ENCODE peak calls at places on chromosomes 1 and 21, in six cellular contexts. One of them, this sample, is unnamed.

GRCh38 chr1:93200714-93201113 is 20.2 kb downstream of the CCDC18 start:
- DNase-seq in endothelial cell: no peak
- DNase-seq in fibroblast of mammary gland: no peak
- DNase-seq in AG09319: no peak
- DNase-seq in AG10803: no peak
- DNase-seq in psoas muscle: no peak
- DNase-seq in this sample: no peak

GRCh38 chr1:221239911-221240310 is 360.7 kb downstream of the HLX start:
- DNase-seq in psoas muscle: no peak
- DNase-seq in AG10803: no peak
- DNase-seq in AG09319: no peak
- DNase-seq in fibroblast of mammary gland: peak; percentile 51
- DNase-seq in endothelial cell: no peak
- DNase-seq in this sample: no peak

GRCh38 chr1:28199328-28200233 is 23.1 kb upstream of the PTAFR start:
- DNase-seq in psoas muscle: no peak
- DNase-seq in endothelial cell: no peak
- DNase-seq in fibroblast of mammary gland: no peak
- DNase-seq in AG09319: no peak
- DNase-seq in AG10803: no peak
- DNase-seq in this sample: no peak

GRCh38 chr1:179754031-179754624 is 11.0 kb downstream of the FAM163A start:
- DNase-seq in psoas muscle: no peak
- DNase-seq in endothelial cell: no peak
- DNase-seq in AG09319: peak; percentile 18
- DNase-seq in AG10803: peak; percentile 74
- DNase-seq in fibroblast of mammary gland: peak; percentile 73
- DNase-seq in this sample: no peak

GRCh38 chr1:67535474-67535873 is 105.3 kb upstream of the SERBP1 start:
- DNase-seq in AG10803: peak; percentile 89
- DNase-seq in AG09319: peak; percentile 78
- DNase-seq in psoas muscle: peak; percentile 77
- DNase-seq in endothelial cell: peak; percentile 85
- DNase-seq in fibroblast of mammary gland: peak; percentile 85
- DNase-seq in this sample: peak; percentile 67

GRCh38 chr1:51686450-51686849 is 69.6 kb downstream of the OSBPL9 start:
- DNase-seq in AG10803: peak; percentile 16
- DNase-seq in fibroblast of mammary gland: peak; percentile 85
- DNase-seq in psoas muscle: no peak
- DNase-seq in AG09319: no peak
- DNase-seq in endothelial cell: no peak
- DNase-seq in this sample: no peak

GRCh38 chr1:228009116-228009827 is 2.5 kb downstream of the WNT3A start:
- DNase-seq in fibroblast of mammary gland: no peak
- DNase-seq in psoas muscle: no peak
- DNase-seq in AG09319: no peak
- DNase-seq in endothelial cell: no peak
- DNase-seq in AG10803: no peak
- DNase-seq in this sample: no peak

GRCh38 chr21:44067011-44067839 is 40.0 kb upstream of the PWP2 start:
- DNase-seq in fibroblast of mammary gland: peak; percentile 29
- DNase-seq in AG09319: no peak
- DNase-seq in psoas muscle: no peak
- DNase-seq in AG10803: no peak
- DNase-seq in endothelial cell: no peak
- DNase-seq in this sample: no peak

GRCh38 chr1:181778630-181779285 is 282.8 kb downstream of the ZNF648 start:
- DNase-seq in fibroblast of mammary gland: no peak
- DNase-seq in endothelial cell: no peak
- DNase-seq in AG10803: no peak
- DNase-seq in AG09319: no peak
- DNase-seq in psoas muscle: no peak
- DNase-seq in this sample: no peak

GRCh38 chr1:61519631-61520030 is 205.3 kb downstream of the TM2D1 start:
- DNase-seq in AG10803: no peak
- DNase-seq in psoas muscle: no peak
- DNase-seq in endothelial cell: no peak
- DNase-seq in fibroblast of mammary gland: no peak
- DNase-seq in AG09319: no peak
- DNase-seq in this sample: no peak

GRCh38 chr1:153344718-153345025 is 4.0 kb downstream of the PGLYRP4 start:
- DNase-seq in AG10803: no peak
- DNase-seq in psoas muscle: no peak
- DNase-seq in endothelial cell: no peak
- DNase-seq in AG09319: no peak
- DNase-seq in fibroblast of mammary gland: no peak
- DNase-seq in this sample: peak; percentile 1

GRCh38 chr1:172006660-172007059 is 165.4 kb downstream of the DNM3 start:
- DNase-seq in AG10803: no peak
- DNase-seq in AG09319: no peak
- DNase-seq in endothelial cell: no peak
- DNase-seq in fibroblast of mammary gland: no peak
- DNase-seq in psoas muscle: no peak
- DNase-seq in this sample: no peak

GRCh38 chr1:11806307-11806936 is 431 bp downstream of the CLCN6 start:
- DNase-seq in AG10803: peak; percentile 57
- DNase-seq in endothelial cell: no peak
- DNase-seq in fibroblast of mammary gland: peak; percentile 49
- DNase-seq in psoas muscle: no peak
- DNase-seq in AG09319: no peak
- DNase-seq in this sample: no peak

GRCh38 chr1:11807087-11807486 is 1.1 kb downstream of the CLCN6 start:
- DNase-seq in AG09319: no peak
- DNase-seq in psoas muscle: no peak
- DNase-seq in fibroblast of mammary gland: peak; percentile 17
- DNase-seq in endothelial cell: no peak
- DNase-seq in AG10803: no peak
- DNase-seq in this sample: no peak

GRCh38 chr1:11802973-11803885 is 2.5 kb downstream of the MTHFR start:
- DNase-seq in fibroblast of mammary gland: peak; percentile 98
- DNase-seq in endothelial cell: peak; percentile 71
- DNase-seq in AG09319: peak; percentile 95
- DNase-seq in AG10803: peak; percentile 96
- DNase-seq in psoas muscle: peak; percentile 92
- DNase-seq in this sample: peak; percentile 86

GRCh38 chr1:11804666-11805453 is 904 bp downstream of the MTHFR start:
- DNase-seq in endothelial cell: no peak
- DNase-seq in AG09319: no peak
- DNase-seq in psoas muscle: peak; percentile 57
- DNase-seq in fibroblast of mammary gland: peak; percentile 68
- DNase-seq in AG10803: peak; percentile 31
- DNase-seq in this sample: peak; percentile 53

DNA sequence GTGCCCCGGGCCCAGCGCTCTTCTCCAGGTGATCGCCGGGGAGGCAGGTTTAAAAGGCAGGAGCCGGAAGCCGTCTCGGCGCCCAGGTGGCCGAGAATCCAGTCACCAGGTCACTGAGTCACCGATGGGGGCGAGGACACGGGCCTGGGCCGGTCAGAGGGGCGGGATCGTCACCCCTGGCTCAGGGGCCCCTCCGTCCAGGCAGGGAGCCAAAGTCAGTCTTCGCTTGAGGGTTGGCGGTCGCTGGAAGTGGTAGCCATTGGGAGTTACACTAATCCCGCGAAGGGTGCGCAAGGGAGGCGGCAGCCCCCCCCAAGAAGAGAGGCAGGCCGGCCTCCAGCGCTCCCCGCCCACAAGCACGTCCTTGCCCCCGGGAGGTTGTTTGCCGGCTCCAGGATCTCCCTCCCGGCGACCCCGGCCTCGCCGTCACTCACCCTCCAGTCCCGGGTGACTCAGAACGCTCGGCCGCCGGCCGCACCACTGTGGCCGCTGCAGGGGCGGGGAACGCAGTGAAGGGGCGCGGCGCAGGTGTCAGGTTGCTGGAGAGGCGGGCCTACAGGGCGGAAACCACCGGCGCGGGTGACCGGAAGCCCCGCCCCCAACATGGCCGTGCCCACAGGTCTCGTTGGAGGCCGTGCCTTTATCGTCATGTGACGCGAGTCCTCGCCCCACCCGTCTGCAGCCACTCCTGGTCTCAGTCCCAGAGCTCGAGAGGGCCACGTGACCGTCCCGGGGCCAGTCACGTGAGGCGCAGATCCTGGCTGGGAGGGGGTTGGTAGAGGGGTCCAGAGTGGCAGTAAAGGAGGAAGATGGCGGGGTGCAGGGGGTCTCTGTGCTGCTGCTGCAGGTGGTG is at the start of the genes CLCN6 and MTHFR:
- DNase-seq in psoas muscle: peak; percentile 100
- DNase-seq in AG10803: peak; percentile 99
- DNase-seq in AG09319: peak; percentile 97
- DNase-seq in endothelial cell: peak; percentile 99
- DNase-seq in fibroblast of mammary gland: peak; percentile 98
- DNase-seq in this sample: peak; percentile 100
- TF ChIP-seq CTCF in psoas muscle: no peak
- TF ChIP-seq CTCF in AG10803: no peak
- TF ChIP-seq CTCF in AG09319: no peak
- TF ChIP-seq CTCF in endothelial cell: no peak
- TF ChIP-seq CTCF in fibroblast of mammary gland: no peak
- TF ChIP-seq CTCF in this sample: no peak

GRCh38 chr1:114620419-114620818 is 39.0 kb upstream of the BCAS2 start:
- DNase-seq in psoas muscle: no peak
- DNase-seq in fibroblast of mammary gland: no peak
- DNase-seq in endothelial cell: no peak
- DNase-seq in AG10803: no peak
- DNase-seq in AG09319: no peak
- DNase-seq in this sample: no peak
- TF ChIP-seq CTCF in psoas muscle: no peak
- TF ChIP-seq CTCF in fibroblast of mammary gland: no peak
- TF ChIP-seq CTCF in endothelial cell: no peak
- TF ChIP-seq CTCF in AG10803: no peak
- TF ChIP-seq CTCF in AG09319: no peak
- TF ChIP-seq CTCF in this sample: no peak

DNA sequence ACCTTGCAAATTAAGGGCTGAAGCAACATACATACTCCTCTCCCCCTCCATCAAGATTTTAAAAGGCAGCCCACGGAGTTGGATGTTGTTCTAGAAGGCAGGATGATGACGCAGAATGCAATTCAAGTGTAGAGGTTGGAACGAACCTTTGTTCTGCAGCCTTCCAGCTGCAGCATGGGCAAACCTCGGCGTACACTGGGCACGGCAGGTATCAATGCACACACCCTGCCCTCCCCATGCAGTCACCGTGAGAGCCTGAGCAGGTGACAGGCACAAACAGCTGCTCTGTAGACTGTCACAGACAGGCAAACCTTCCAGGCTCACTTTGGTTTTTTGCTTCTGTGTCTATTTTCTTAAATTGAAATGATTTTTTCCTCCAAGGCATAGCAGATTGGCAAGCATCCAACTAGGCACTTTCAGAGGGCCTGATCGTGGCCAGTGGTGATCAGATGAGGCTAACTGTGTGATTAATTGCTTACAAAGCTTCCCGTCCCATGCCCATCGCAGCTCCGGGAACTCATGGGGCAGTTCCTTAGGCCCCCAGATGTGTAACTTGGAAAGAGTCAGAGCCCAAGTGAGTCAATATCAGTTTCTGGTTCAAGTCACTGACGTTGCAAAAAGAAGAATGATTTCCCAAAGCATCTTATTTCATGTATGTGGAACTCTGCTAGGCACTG is 82.3 kb downstream of the ITPKB start:
- DNase-seq in fibroblast of mammary gland: peak; percentile 99
- DNase-seq in endothelial cell: no peak
- DNase-seq in psoas muscle: peak; percentile 52
- DNase-seq in AG09319: peak; percentile 77
- DNase-seq in AG10803: peak; percentile 87
- DNase-seq in this sample: peak; percentile 50
- TF ChIP-seq CTCF in fibroblast of mammary gland: no peak
- TF ChIP-seq CTCF in endothelial cell: no peak
- TF ChIP-seq CTCF in psoas muscle: no peak
- TF ChIP-seq CTCF in AG09319: no peak
- TF ChIP-seq CTCF in AG10803: no peak
- TF ChIP-seq CTCF in this sample: no peak

DNA sequence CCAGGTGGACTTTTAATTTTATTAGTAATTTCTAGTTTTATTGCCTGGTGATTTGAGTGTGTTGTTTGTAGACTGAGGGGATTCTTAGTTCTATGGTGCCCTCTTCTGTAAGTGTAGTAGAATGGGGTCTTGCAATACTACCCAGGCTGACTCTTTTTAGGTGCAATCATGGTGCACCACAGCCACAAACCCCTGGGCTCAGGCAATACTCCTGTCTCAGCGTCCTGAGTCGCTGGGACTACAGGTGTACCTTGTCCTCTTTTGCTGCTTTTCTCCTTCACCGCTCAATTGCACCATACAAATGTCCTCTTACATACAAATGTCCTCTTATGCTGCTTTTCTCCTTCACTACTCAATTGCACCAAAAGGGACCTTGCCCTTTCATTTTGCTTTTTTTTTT is 43.1 kb downstream of the SCP2 start:
- DNase-seq in AG09319: peak; percentile 0
- DNase-seq in AG10803: peak; percentile 18
- DNase-seq in endothelial cell: no peak
- DNase-seq in fibroblast of mammary gland: peak; percentile 47
- DNase-seq in psoas muscle: no peak
- DNase-seq in this sample: no peak
- TF ChIP-seq CTCF in AG09319: peak; percentile 9
- TF ChIP-seq CTCF in AG10803: no peak
- TF ChIP-seq CTCF in endothelial cell: no peak
- TF ChIP-seq CTCF in fibroblast of mammary gland: peak; percentile 30
- TF ChIP-seq CTCF in psoas muscle: peak; percentile 15
- TF ChIP-seq CTCF in this sample: peak; percentile 6

GRCh38 chr1:204288061-204288588 is 71.6 kb downstream of the PLEKHA6 start:
- DNase-seq in AG10803: no peak
- DNase-seq in fibroblast of mammary gland: peak; percentile 54
- DNase-seq in AG09319: no peak
- DNase-seq in endothelial cell: no peak
- DNase-seq in psoas muscle: peak; percentile 72
- DNase-seq in this sample: peak; percentile 84

GRCh38 chr1:204285438-204286322 is 71.9 kb upstream of the GOLT1A start:
- DNase-seq in psoas muscle: no peak
- DNase-seq in fibroblast of mammary gland: no peak
- DNase-seq in AG09319: no peak
- DNase-seq in AG10803: no peak
- DNase-seq in endothelial cell: no peak
- DNase-seq in this sample: no peak

GRCh38 chr1:204287466-204287881 is 72.3 kb downstream of the PLEKHA6 start:
- DNase-seq in endothelial cell: peak; percentile 26
- DNase-seq in AG09319: no peak
- DNase-seq in AG10803: no peak
- DNase-seq in psoas muscle: no peak
- DNase-seq in fibroblast of mammary gland: no peak
- DNase-seq in this sample: no peak

GRCh38 chr1:204286323-204286714 is 72.5 kb upstream of the GOLT1A start:
- DNase-seq in AG09319: no peak
- DNase-seq in fibroblast of mammary gland: no peak
- DNase-seq in AG10803: no peak
- DNase-seq in psoas muscle: no peak
- DNase-seq in endothelial cell: no peak
- DNase-seq in this sample: no peak

GRCh38 chr1:204286841-204287387 is 72.8 kb downstream of the PLEKHA6 start:
- DNase-seq in psoas muscle: no peak
- DNase-seq in AG09319: no peak
- DNase-seq in AG10803: no peak
- DNase-seq in endothelial cell: no peak
- DNase-seq in fibroblast of mammary gland: no peak
- DNase-seq in this sample: peak; percentile 86
- TF ChIP-seq CTCF in psoas muscle: no peak
- TF ChIP-seq CTCF in AG09319: no peak
- TF ChIP-seq CTCF in AG10803: no peak
- TF ChIP-seq CTCF in endothelial cell: no peak
- TF ChIP-seq CTCF in fibroblast of mammary gland: no peak
- TF ChIP-seq CTCF in this sample: no peak

This sample was measured in prostate gland.